ENCODE peak calls at places on chromosomes 5 and 9, in ten cellular contexts. W is lower lobe of right lung, S is body of pancreas, E is Peyer's patch, J is IMR-90, Q is gastrocnemius medialis, I is neural progenitor cell, N is hepatocyte, L is heart left ventricle, C is esophagus muscularis mucosa. Y is an unnamed sample.

GRCh38 chr5:98977723-98978122 is 48.9 kb upstream of the CHD1 start:
- DNase-seq in I (no peak), W (no peak), C (no peak), Q (no peak), S (peak; percentile 85), J (no peak), L (no peak), E (no peak), N (peak; percentile 12), Y (no peak)

GRCh38 chr9:111282940-111283339 is 47.1 kb downstream of the OR2K2 start:
- DNase-seq in L (no peak), E (no peak), J (no peak), C (no peak), W (no peak), Q (no peak), S (no peak), N (no peak), I (no peak), Y (no peak)

GRCh38 chr5:122473138-122473843 is 161.3 kb downstream of the SNCAIP start:
- DNase-seq in E (no peak), L (no peak), I (no peak), C (no peak), Q (no peak), J (no peak), N (no peak), W (no peak), S (no peak), Y (no peak)

GRCh38 chr5:36298546-36298945 is 3.2 kb downstream of the RANBP3L start:
- DNase-seq in W (no peak), S (no peak), C (no peak), L (no peak), J (no peak), E (no peak), N (no peak), I (no peak), Q (no peak), Y (no peak)

GRCh38 chr5:118722165-118723020 is 266.0 kb downstream of the DTWD2 start:
- DNase-seq in J (no peak), C (no peak), L (no peak), I (no peak), N (no peak), Q (no peak), E (no peak), S (no peak), W (no peak), Y (no peak)

GRCh38 chr9:77384406-77384805 is 207.1 kb downstream of the VPS13A start:
- DNase-seq in S (no peak), E (no peak), L (no peak), I (no peak), C (no peak), N (no peak), J (peak; percentile 77), Q (no peak), W (no peak), Y (no peak)

GRCh38 chr5:1161108-1161831 is 40.1 kb upstream of the SLC6A19 start:
- DNase-seq in J (no peak), C (no peak), N (peak; percentile 45), E (no peak), L (no peak), Q (no peak), S (peak; percentile 76), W (no peak), I (no peak), Y (no peak)

GRCh38 chr5:72166070-72166979 is 59.0 kb downstream of the MAP1B start:
- DNase-seq in W (no peak), N (peak; percentile 58), J (peak; percentile 51), Q (no peak), I (peak; percentile 80), S (peak; percentile 27), E (no peak), L (peak; percentile 72), C (no peak), Y (no peak)

GRCh38 chr5:76542236-76542635 is 81.0 kb downstream of the F2RL2 start:
- DNase-seq in C (no peak), W (no peak), L (no peak), E (no peak), J (no peak), I (no peak), S (no peak), N (no peak), Q (no peak), Y (no peak)

GRCh38 chr5:76545184-76545583 is 78.0 kb downstream of the F2RL2 start:
- DNase-seq in E (no peak), C (no peak), L (no peak), S (no peak), J (no peak), N (no peak), Q (no peak), W (no peak), I (no peak), Y (no peak)

GRCh38 chr5:76546497-76547102 is 76.6 kb downstream of the F2RL2 start:
- DNase-seq in N (no peak), Q (no peak), C (no peak), J (no peak), S (no peak), L (no peak), E (no peak), W (no peak), I (no peak), Y (no peak)

GRCh38 chr5:76542887-76543690 is 80.1 kb downstream of the F2RL2 start:
- DNase-seq in Q (no peak), I (no peak), E (peak; percentile 36), C (no peak), N (peak; percentile 19), S (peak; percentile 46), W (peak; percentile 63), J (peak; percentile 18), L (no peak), Y (no peak)

GRCh38 chr5:76544268-76544926 is 78.8 kb downstream of the F2RL2 start:
- DNase-seq in W (peak; percentile 51), I (peak; percentile 60), J (peak; percentile 13), L (no peak), C (no peak), E (peak; percentile 30), S (peak; percentile 87), Q (no peak), N (peak; percentile 78), Y (peak; percentile 77)
- H3K4me1 ChIP-seq in W (peaks cover 51% of the 10 kb centered on the region), I (no peaks in the 10 kb centered on the region), J (no peaks in the 10 kb centered on the region), L (no peaks in the 10 kb centered on the region), C (peaks cover 7% of the 10 kb centered on the region), E (peaks cover 56% of the 10 kb centered on the region), S (peaks cover 62% of the 10 kb centered on the region), Q (no peaks in the 10 kb centered on the region), N (peaks cover 31% of the 10 kb centered on the region), Y (peaks cover 76% of the 10 kb centered on the region)

DNA sequence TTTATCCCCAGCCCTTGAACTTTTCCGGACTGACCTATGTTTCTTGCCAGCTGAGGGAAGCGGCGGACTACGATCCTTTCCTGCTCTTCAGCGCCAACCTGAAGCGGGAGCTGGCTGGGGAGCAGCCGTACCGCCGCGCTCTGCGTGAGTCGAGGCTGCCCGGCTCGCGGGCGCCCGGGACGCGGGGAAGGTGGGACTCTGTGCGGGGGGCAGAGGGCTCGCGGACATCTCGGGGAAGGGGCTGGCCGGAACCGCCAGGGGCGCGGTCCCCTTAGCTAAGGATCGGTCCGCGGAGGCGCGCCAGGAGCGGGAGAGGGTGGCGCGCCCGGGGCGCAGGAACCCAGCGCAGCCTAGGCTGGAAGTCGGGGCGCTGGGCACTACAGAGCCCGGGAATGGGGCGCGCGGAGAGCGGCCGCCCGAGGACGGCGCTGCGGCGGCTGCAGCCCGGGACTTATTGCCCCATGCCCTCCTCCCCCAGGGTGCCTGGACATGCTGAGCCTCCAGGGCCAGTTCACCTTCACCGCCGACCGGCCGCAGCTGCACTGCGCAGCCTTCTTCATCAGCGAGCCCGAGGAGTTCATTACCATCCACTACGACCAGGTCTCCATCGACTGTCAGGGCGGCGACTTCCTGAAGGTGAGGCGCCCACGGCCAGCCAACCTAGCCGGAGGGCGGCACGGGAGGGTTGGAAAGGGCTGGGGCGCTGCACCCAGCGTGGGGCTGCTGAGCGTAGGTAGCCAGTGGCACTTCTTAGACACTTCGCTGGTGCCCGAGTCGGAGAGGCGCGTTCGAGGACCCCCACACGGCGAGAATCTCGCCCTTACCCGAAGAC is 922 bp downstream of the CRHBP start:
- DNase-seq in N (peak; percentile 22), C (no peak), E (no peak), W (no peak), J (no peak), I (peak; percentile 63), S (no peak), L (peak; percentile 59), Q (no peak), Y (no peak)
- TF ChIP-seq CTCF in N (no peak), C (no peak), E (no peak), W (no peak), J (no peak), I (peak; percentile 30), S (no peak), L (no peak), Q (no peak), Y (no peak)

DNA sequence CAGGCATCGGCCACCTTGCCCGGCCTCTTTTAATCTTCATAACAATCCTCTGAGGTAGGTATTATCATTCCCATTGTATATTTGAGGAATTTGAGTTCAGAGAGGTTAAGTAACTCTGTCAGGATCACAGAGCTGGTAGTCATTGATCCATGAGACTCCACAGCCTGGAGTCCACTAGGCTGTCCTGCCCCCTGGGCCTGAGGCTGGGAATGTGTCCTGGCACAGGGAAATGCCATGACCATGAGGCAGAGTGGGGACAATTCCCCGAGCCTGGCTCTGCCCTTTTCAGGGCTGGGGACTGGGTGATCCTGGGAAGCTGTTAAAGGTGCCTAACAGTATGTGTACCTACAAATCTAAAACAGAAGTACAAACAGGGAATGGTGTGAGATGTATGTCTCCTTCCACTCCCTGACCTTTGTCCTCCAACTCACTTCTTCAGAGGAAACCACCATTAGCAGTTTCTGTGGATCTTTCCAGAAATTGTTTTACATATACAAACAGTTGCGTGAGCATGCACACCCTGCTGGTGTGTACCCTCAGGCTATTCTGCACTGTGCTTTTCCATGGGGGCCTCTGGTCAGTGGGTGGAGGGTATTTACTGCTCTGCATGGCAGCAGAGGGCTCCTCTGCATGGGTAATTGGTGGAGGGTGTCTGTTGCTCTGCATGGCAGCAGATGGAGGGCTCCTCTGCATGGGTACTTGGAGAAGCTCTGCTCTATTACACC is 53.8 kb downstream of the NDST1 start:
- DNase-seq in N (no peak), I (no peak), L (no peak), W (no peak), J (no peak), Q (no peak), E (no peak), C (no peak), S (no peak), Y (no peak)
- H3K4me1 ChIP-seq in N (peaks cover 15% of the 10 kb centered on the region), I (no peaks in the 10 kb centered on the region), L (no peaks in the 10 kb centered on the region), W (peaks cover under 1% of the 10 kb centered on the region), J (peaks cover 8% of the 10 kb centered on the region), Q (peaks cover 16% of the 10 kb centered on the region), E (peaks cover 12% of the 10 kb centered on the region), C (peaks cover 8% of the 10 kb centered on the region), S (no peaks in the 10 kb centered on the region), Y (peaks cover 21% of the 10 kb centered on the region)

DNA sequence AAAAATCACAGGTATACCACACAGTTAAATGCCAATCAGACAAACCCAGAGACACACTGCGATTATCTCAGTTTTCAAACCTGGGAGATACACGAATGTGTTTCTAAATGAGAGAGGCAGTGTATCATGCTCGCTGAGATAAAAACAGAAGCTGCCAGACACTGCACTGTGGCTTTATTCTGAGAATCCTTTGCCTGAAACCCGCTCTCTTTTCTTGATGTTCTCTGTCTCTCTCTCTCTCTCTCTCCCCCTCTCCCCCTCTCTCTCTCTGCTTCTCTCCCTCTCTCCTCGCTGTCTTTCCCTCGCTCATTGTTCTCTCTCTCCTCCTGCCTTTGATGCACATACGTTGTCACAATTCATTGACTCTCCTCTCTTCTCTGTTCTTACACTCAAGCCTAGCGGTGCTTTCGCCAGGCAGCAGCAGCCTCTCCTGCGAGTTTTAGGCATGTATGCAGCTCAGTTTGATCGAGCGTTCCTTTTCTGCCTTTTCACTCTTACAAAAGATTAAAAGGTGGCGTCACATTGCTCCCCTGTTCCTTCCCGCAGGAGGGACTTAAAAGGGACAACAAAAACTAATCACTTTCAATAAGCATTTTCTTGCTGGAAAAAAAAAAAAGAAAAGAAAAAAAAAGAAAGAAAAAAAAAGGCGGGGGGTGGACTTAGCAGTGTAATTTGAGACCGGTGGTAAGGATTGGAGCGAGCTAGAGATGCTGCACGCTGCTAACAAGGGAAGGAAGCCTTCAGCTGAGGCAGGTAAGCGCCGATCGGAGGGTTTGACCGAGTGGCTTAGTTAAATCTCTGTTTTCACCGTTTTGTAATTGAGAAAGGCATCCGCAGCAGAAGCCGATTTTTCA is 717.9 kb upstream of the WWC1 start:
- DNase-seq in C (no peak), J (peak; percentile 50), N (peak; percentile 53), E (no peak), W (no peak), S (peak; percentile 30), L (no peak), I (peak; percentile 91), Q (no peak), Y (no peak)
- TF ChIP-seq CTCF in C (no peak), J (no peak), N (peak; percentile 14), E (no peak), W (no peak), S (no peak), L (no peak), I (no peak), Q (no peak), Y (no peak)